ENCODE peak calls at places on chromosomes 7 and 10, in nine cellular contexts. One of them, this sample, is unnamed.

GRCh38 chr7:134925766-134926165 is 60.5 kb upstream of the AGBL3 start:
- DNase-seq in stimulated activated naive CD4-positive, alpha-beta T cell: no peak
- DNase-seq in C1 segment of cervical spinal cord: no peak
- DNase-seq in ELR: no peak
- DNase-seq in stimulated activated naive CD8-positive, alpha-beta T cell treated with anti-CD3 and anti-CD28 coated beads, Interleukin-15, amount 100 ng/mL, for 72 hours: no peak
- DNase-seq in NCI-H1105: no peak
- DNase-seq in neuronal stem cell: no peak
- DNase-seq in NCI-H510A treated with DMSO at 0.1 percent for 48 hours: no peak
- DNase-seq in foreskin fibroblast: no peak
- DNase-seq in this sample: no peak

GRCh38 chr10:104130041-104130440 is 8.1 kb downstream of the SFR1 start:
- DNase-seq in NCI-H1105: no peak
- DNase-seq in stimulated activated naive CD4-positive, alpha-beta T cell: no peak
- DNase-seq in foreskin fibroblast: no peak
- DNase-seq in ELR: no peak
- DNase-seq in NCI-H510A treated with DMSO at 0.1 percent for 48 hours: no peak
- DNase-seq in neuronal stem cell: no peak
- DNase-seq in stimulated activated naive CD8-positive, alpha-beta T cell treated with anti-CD3 and anti-CD28 coated beads, Interleukin-15, amount 100 ng/mL, for 72 hours: no peak
- DNase-seq in C1 segment of cervical spinal cord: no peak
- DNase-seq in this sample: no peak

GRCh38 chr7:47326220-47326619 is 255.7 kb downstream of the TNS3 start:
- DNase-seq in C1 segment of cervical spinal cord: no peak
- DNase-seq in NCI-H1105: no peak
- DNase-seq in stimulated activated naive CD4-positive, alpha-beta T cell: no peak
- DNase-seq in NCI-H510A treated with DMSO at 0.1 percent for 48 hours: no peak
- DNase-seq in ELR: peak; percentile 87
- DNase-seq in neuronal stem cell: no peak
- DNase-seq in foreskin fibroblast: peak; percentile 88
- DNase-seq in stimulated activated naive CD8-positive, alpha-beta T cell treated with anti-CD3 and anti-CD28 coated beads, Interleukin-15, amount 100 ng/mL, for 72 hours: no peak
- DNase-seq in this sample: no peak

GRCh38 chr7:27167916-27168264 is 2.6 kb upstream of the HOXA9 start:
- DNase-seq in C1 segment of cervical spinal cord: no peak
- DNase-seq in NCI-H1105: no peak
- DNase-seq in stimulated activated naive CD8-positive, alpha-beta T cell treated with anti-CD3 and anti-CD28 coated beads, Interleukin-15, amount 100 ng/mL, for 72 hours: no peak
- DNase-seq in neuronal stem cell: no peak
- DNase-seq in stimulated activated naive CD4-positive, alpha-beta T cell: no peak
- DNase-seq in foreskin fibroblast: peak; percentile 80
- DNase-seq in ELR: peak; percentile 84
- DNase-seq in NCI-H510A treated with DMSO at 0.1 percent for 48 hours: no peak
- DNase-seq in this sample: no peak

GRCh38 chr7:134742688-134743350 is 36.6 kb upstream of the CALD1 start:
- DNase-seq in stimulated activated naive CD4-positive, alpha-beta T cell: no peak
- DNase-seq in NCI-H1105: no peak
- DNase-seq in NCI-H510A treated with DMSO at 0.1 percent for 48 hours: no peak
- DNase-seq in neuronal stem cell: no peak
- DNase-seq in C1 segment of cervical spinal cord: no peak
- DNase-seq in foreskin fibroblast: peak; percentile 34
- DNase-seq in ELR: no peak
- DNase-seq in stimulated activated naive CD8-positive, alpha-beta T cell treated with anti-CD3 and anti-CD28 coated beads, Interleukin-15, amount 100 ng/mL, for 72 hours: no peak
- DNase-seq in this sample: no peak

GRCh38 chr10:89625041-89625765 is 19.8 kb downstream of the PANK1 start:
- DNase-seq in NCI-H510A treated with DMSO at 0.1 percent for 48 hours: no peak
- DNase-seq in C1 segment of cervical spinal cord: no peak
- DNase-seq in stimulated activated naive CD4-positive, alpha-beta T cell: no peak
- DNase-seq in foreskin fibroblast: peak; percentile 33
- DNase-seq in ELR: no peak
- DNase-seq in stimulated activated naive CD8-positive, alpha-beta T cell treated with anti-CD3 and anti-CD28 coated beads, Interleukin-15, amount 100 ng/mL, for 72 hours: no peak
- DNase-seq in neuronal stem cell: no peak
- DNase-seq in NCI-H1105: peak; percentile 1
- DNase-seq in this sample: no peak

GRCh38 chr10:102367441-102367840 is 28.1 kb upstream of the NFKB2 start:
- DNase-seq in NCI-H510A treated with DMSO at 0.1 percent for 48 hours: no peak
- DNase-seq in NCI-H1105: no peak
- DNase-seq in stimulated activated naive CD4-positive, alpha-beta T cell: no peak
- DNase-seq in C1 segment of cervical spinal cord: no peak
- DNase-seq in neuronal stem cell: no peak
- DNase-seq in foreskin fibroblast: no peak
- DNase-seq in ELR: peak; percentile 45
- DNase-seq in stimulated activated naive CD8-positive, alpha-beta T cell treated with anti-CD3 and anti-CD28 coated beads, Interleukin-15, amount 100 ng/mL, for 72 hours: no peak
- DNase-seq in this sample: no peak

GRCh38 chr10:119374236-119374635 is 166.9 kb downstream of the GRK5 start:
- DNase-seq in neuronal stem cell: no peak
- DNase-seq in NCI-H1105: no peak
- DNase-seq in C1 segment of cervical spinal cord: no peak
- DNase-seq in stimulated activated naive CD4-positive, alpha-beta T cell: no peak
- DNase-seq in stimulated activated naive CD8-positive, alpha-beta T cell treated with anti-CD3 and anti-CD28 coated beads, Interleukin-15, amount 100 ng/mL, for 72 hours: no peak
- DNase-seq in NCI-H510A treated with DMSO at 0.1 percent for 48 hours: no peak
- DNase-seq in ELR: no peak
- DNase-seq in foreskin fibroblast: no peak
- DNase-seq in this sample: no peak

GRCh38 chr7:92856436-92856835 is 20.1 kb upstream of the CDK6 start:
- DNase-seq in foreskin fibroblast: no peak
- DNase-seq in stimulated activated naive CD4-positive, alpha-beta T cell: no peak
- DNase-seq in stimulated activated naive CD8-positive, alpha-beta T cell treated with anti-CD3 and anti-CD28 coated beads, Interleukin-15, amount 100 ng/mL, for 72 hours: no peak
- DNase-seq in neuronal stem cell: no peak
- DNase-seq in NCI-H510A treated with DMSO at 0.1 percent for 48 hours: no peak
- DNase-seq in NCI-H1105: no peak
- DNase-seq in C1 segment of cervical spinal cord: no peak
- DNase-seq in ELR: no peak
- DNase-seq in this sample: no peak

GRCh38 chr7:150322833-150323681 is at the start of the genes ACTR3C and LRRC61:
- DNase-seq in NCI-H1105: peak; percentile 78
- DNase-seq in neuronal stem cell: no peak
- DNase-seq in stimulated activated naive CD8-positive, alpha-beta T cell treated with anti-CD3 and anti-CD28 coated beads, Interleukin-15, amount 100 ng/mL, for 72 hours: peak; percentile 75
- DNase-seq in ELR: no peak
- DNase-seq in stimulated activated naive CD4-positive, alpha-beta T cell: peak; percentile 46
- DNase-seq in C1 segment of cervical spinal cord: no peak
- DNase-seq in foreskin fibroblast: no peak
- DNase-seq in NCI-H510A treated with DMSO at 0.1 percent for 48 hours: peak; percentile 58
- DNase-seq in this sample: peak; percentile 68

GRCh38 chr7:74355091-74355490 is 65.9 kb downstream of the CLIP2 start:
- DNase-seq in C1 segment of cervical spinal cord: no peak
- DNase-seq in neuronal stem cell: no peak
- DNase-seq in NCI-H1105: no peak
- DNase-seq in NCI-H510A treated with DMSO at 0.1 percent for 48 hours: peak; percentile 2
- DNase-seq in foreskin fibroblast: peak; percentile 88
- DNase-seq in ELR: peak; percentile 92
- DNase-seq in stimulated activated naive CD8-positive, alpha-beta T cell treated with anti-CD3 and anti-CD28 coated beads, Interleukin-15, amount 100 ng/mL, for 72 hours: no peak
- DNase-seq in stimulated activated naive CD4-positive, alpha-beta T cell: no peak
- DNase-seq in this sample: no peak

GRCh38 chr10:72016608-72017310 is 52.6 kb downstream of the CHST3 start:
- DNase-seq in foreskin fibroblast: no peak
- DNase-seq in C1 segment of cervical spinal cord: no peak
- DNase-seq in stimulated activated naive CD8-positive, alpha-beta T cell treated with anti-CD3 and anti-CD28 coated beads, Interleukin-15, amount 100 ng/mL, for 72 hours: no peak
- DNase-seq in stimulated activated naive CD4-positive, alpha-beta T cell: no peak
- DNase-seq in neuronal stem cell: no peak
- DNase-seq in NCI-H1105: no peak
- DNase-seq in ELR: no peak
- DNase-seq in NCI-H510A treated with DMSO at 0.1 percent for 48 hours: no peak
- DNase-seq in this sample: no peak

GRCh38 chr7:55237156-55237721 is 127.9 kb upstream of the LANCL2 start:
- DNase-seq in ELR: no peak
- DNase-seq in foreskin fibroblast: no peak
- DNase-seq in NCI-H510A treated with DMSO at 0.1 percent for 48 hours: no peak
- DNase-seq in NCI-H1105: no peak
- DNase-seq in stimulated activated naive CD8-positive, alpha-beta T cell treated with anti-CD3 and anti-CD28 coated beads, Interleukin-15, amount 100 ng/mL, for 72 hours: no peak
- DNase-seq in stimulated activated naive CD4-positive, alpha-beta T cell: no peak
- DNase-seq in C1 segment of cervical spinal cord: no peak
- DNase-seq in neuronal stem cell: no peak
- DNase-seq in this sample: no peak

GRCh38 chr10:18005445-18005780 is 53.7 kb downstream of the SLC39A12 start:
- DNase-seq in stimulated activated naive CD8-positive, alpha-beta T cell treated with anti-CD3 and anti-CD28 coated beads, Interleukin-15, amount 100 ng/mL, for 72 hours: no peak
- DNase-seq in NCI-H510A treated with DMSO at 0.1 percent for 48 hours: no peak
- DNase-seq in NCI-H1105: no peak
- DNase-seq in ELR: no peak
- DNase-seq in C1 segment of cervical spinal cord: no peak
- DNase-seq in foreskin fibroblast: no peak
- DNase-seq in stimulated activated naive CD4-positive, alpha-beta T cell: no peak
- DNase-seq in neuronal stem cell: no peak
- DNase-seq in this sample: no peak

GRCh38 chr7:151801291-151801690 is 75.6 kb downstream of the PRKAG2 start:
- DNase-seq in C1 segment of cervical spinal cord: no peak
- DNase-seq in foreskin fibroblast: no peak
- DNase-seq in stimulated activated naive CD4-positive, alpha-beta T cell: no peak
- DNase-seq in stimulated activated naive CD8-positive, alpha-beta T cell treated with anti-CD3 and anti-CD28 coated beads, Interleukin-15, amount 100 ng/mL, for 72 hours: no peak
- DNase-seq in neuronal stem cell: no peak
- DNase-seq in NCI-H1105: no peak
- DNase-seq in NCI-H510A treated with DMSO at 0.1 percent for 48 hours: no peak
- DNase-seq in ELR: no peak
- DNase-seq in this sample: no peak

GRCh38 chr7:130896051-130896881 is 162.3 kb upstream of the KLF14 start:
- DNase-seq in NCI-H510A treated with DMSO at 0.1 percent for 48 hours: no peak
- DNase-seq in foreskin fibroblast: peak; percentile 65
- DNase-seq in stimulated activated naive CD4-positive, alpha-beta T cell: no peak
- DNase-seq in neuronal stem cell: no peak
- DNase-seq in stimulated activated naive CD8-positive, alpha-beta T cell treated with anti-CD3 and anti-CD28 coated beads, Interleukin-15, amount 100 ng/mL, for 72 hours: no peak
- DNase-seq in ELR: peak; percentile 62
- DNase-seq in NCI-H1105: no peak
- DNase-seq in C1 segment of cervical spinal cord: no peak
- DNase-seq in this sample: no peak